ENCODE peak calls at places on chromosomes 16 and 17, in eight cellular contexts. One of them, this sample, is unnamed.

GRCh38 chr16:70380205-70380918 is 33.7 kb downstream of the DDX19A start:
- DNase-seq in thyroid gland: peak; percentile 55
- DNase-seq in ELR: peak; percentile 97
- DNase-seq in stimulated activated CD8-positive, alpha-beta memory T cell treated with anti-CD3 and anti-CD28 coated beads, Interleukin-12 subunit alpha, Interleukin-12 subunit beta, amount 100 ng/mL, for 4 hours: peak; percentile 65
- DNase-seq in mucosa of descending colon: peak; percentile 50
- DNase-seq in CD4-positive, CD25-positive, alpha-beta regulatory T cell: peak; percentile 62
- DNase-seq in H9: peak; percentile 66
- DNase-seq in neural crest cell: peak; percentile 48
- DNase-seq in this sample: peak; percentile 57

GRCh38 chr17:75459590-75460267 is 3.3 kb downstream of the TMEM94 start:
- DNase-seq in thyroid gland: no peak
- DNase-seq in ELR: no peak
- DNase-seq in stimulated activated CD8-positive, alpha-beta memory T cell treated with anti-CD3 and anti-CD28 coated beads, Interleukin-12 subunit alpha, Interleukin-12 subunit beta, amount 100 ng/mL, for 4 hours: no peak
- DNase-seq in mucosa of descending colon: peak; percentile 82
- DNase-seq in CD4-positive, CD25-positive, alpha-beta regulatory T cell: no peak
- DNase-seq in H9: no peak
- DNase-seq in neural crest cell: no peak
- DNase-seq in this sample: peak; percentile 36

GRCh38 chr17:38510424-38511125 is 82.3 kb downstream of the ARHGAP23 start:
- DNase-seq in thyroid gland: peak; percentile 37
- DNase-seq in ELR: no peak
- DNase-seq in stimulated activated CD8-positive, alpha-beta memory T cell treated with anti-CD3 and anti-CD28 coated beads, Interleukin-12 subunit alpha, Interleukin-12 subunit beta, amount 100 ng/mL, for 4 hours: no peak
- DNase-seq in mucosa of descending colon: no peak
- DNase-seq in CD4-positive, CD25-positive, alpha-beta regulatory T cell: no peak
- DNase-seq in H9: peak; percentile 71
- DNase-seq in neural crest cell: peak; percentile 41
- DNase-seq in this sample: peak; percentile 38

GRCh38 chr17:55161935-55162555 is 102.7 kb upstream of the HLF start:
- DNase-seq in thyroid gland: no peak
- DNase-seq in ELR: peak; percentile 99
- DNase-seq in stimulated activated CD8-positive, alpha-beta memory T cell treated with anti-CD3 and anti-CD28 coated beads, Interleukin-12 subunit alpha, Interleukin-12 subunit beta, amount 100 ng/mL, for 4 hours: no peak
- DNase-seq in mucosa of descending colon: no peak
- DNase-seq in CD4-positive, CD25-positive, alpha-beta regulatory T cell: no peak
- DNase-seq in H9: no peak
- DNase-seq in neural crest cell: no peak
- DNase-seq in this sample: no peak

GRCh38 chr16:86029131-86029741 is 130.3 kb downstream of the IRF8 start:
- DNase-seq in thyroid gland: peak; percentile 23
- DNase-seq in ELR: no peak
- DNase-seq in stimulated activated CD8-positive, alpha-beta memory T cell treated with anti-CD3 and anti-CD28 coated beads, Interleukin-12 subunit alpha, Interleukin-12 subunit beta, amount 100 ng/mL, for 4 hours: no peak
- DNase-seq in mucosa of descending colon: peak; percentile 42
- DNase-seq in CD4-positive, CD25-positive, alpha-beta regulatory T cell: no peak
- DNase-seq in H9: no peak
- DNase-seq in neural crest cell: no peak
- DNase-seq in this sample: peak; percentile 49

GRCh38 chr16:12798846-12799245 is 4.8 kb downstream of the CPPED1 start:
- DNase-seq in thyroid gland: no peak
- DNase-seq in ELR: no peak
- DNase-seq in stimulated activated CD8-positive, alpha-beta memory T cell treated with anti-CD3 and anti-CD28 coated beads, Interleukin-12 subunit alpha, Interleukin-12 subunit beta, amount 100 ng/mL, for 4 hours: no peak
- DNase-seq in mucosa of descending colon: no peak
- DNase-seq in CD4-positive, CD25-positive, alpha-beta regulatory T cell: no peak
- DNase-seq in H9: no peak
- DNase-seq in neural crest cell: no peak
- DNase-seq in this sample: no peak

GRCh38 chr16:66070140-66070887 is 296.2 kb upstream of the CDH5 start:
- DNase-seq in thyroid gland: peak; percentile 86
- DNase-seq in ELR: no peak
- DNase-seq in stimulated activated CD8-positive, alpha-beta memory T cell treated with anti-CD3 and anti-CD28 coated beads, Interleukin-12 subunit alpha, Interleukin-12 subunit beta, amount 100 ng/mL, for 4 hours: no peak
- DNase-seq in mucosa of descending colon: peak; percentile 48
- DNase-seq in CD4-positive, CD25-positive, alpha-beta regulatory T cell: no peak
- DNase-seq in H9: no peak
- DNase-seq in neural crest cell: no peak
- DNase-seq in this sample: peak; percentile 41

GRCh38 chr17:80035937-80036714 is at the start of gene CCDC40:
- DNase-seq in thyroid gland: peak; percentile 86
- DNase-seq in ELR: peak; percentile 86
- DNase-seq in stimulated activated CD8-positive, alpha-beta memory T cell treated with anti-CD3 and anti-CD28 coated beads, Interleukin-12 subunit alpha, Interleukin-12 subunit beta, amount 100 ng/mL, for 4 hours: peak; percentile 64
- DNase-seq in mucosa of descending colon: peak; percentile 84
- DNase-seq in CD4-positive, CD25-positive, alpha-beta regulatory T cell: peak; percentile 77
- DNase-seq in H9: peak; percentile 90
- DNase-seq in neural crest cell: peak; percentile 78
- DNase-seq in this sample: peak; percentile 87

GRCh38 chr17:29178750-29179231 is 1.4 kb downstream of the MYO18A start:
- DNase-seq in thyroid gland: peak; percentile 42
- DNase-seq in ELR: no peak
- DNase-seq in stimulated activated CD8-positive, alpha-beta memory T cell treated with anti-CD3 and anti-CD28 coated beads, Interleukin-12 subunit alpha, Interleukin-12 subunit beta, amount 100 ng/mL, for 4 hours: no peak
- DNase-seq in mucosa of descending colon: peak; percentile 56
- DNase-seq in CD4-positive, CD25-positive, alpha-beta regulatory T cell: no peak
- DNase-seq in H9: peak; percentile 62
- DNase-seq in neural crest cell: no peak
- DNase-seq in this sample: peak; percentile 68

GRCh38 chr16:28136751-28137434 is 73.4 kb upstream of the GSG1L start:
- DNase-seq in thyroid gland: peak; percentile 20
- DNase-seq in ELR: no peak
- DNase-seq in stimulated activated CD8-positive, alpha-beta memory T cell treated with anti-CD3 and anti-CD28 coated beads, Interleukin-12 subunit alpha, Interleukin-12 subunit beta, amount 100 ng/mL, for 4 hours: no peak
- DNase-seq in mucosa of descending colon: no peak
- DNase-seq in CD4-positive, CD25-positive, alpha-beta regulatory T cell: peak; percentile 59
- DNase-seq in H9: no peak
- DNase-seq in neural crest cell: no peak
- DNase-seq in this sample: no peak

GRCh38 chr16:52573365-52574104 is 26.6 kb upstream of the TOX3 start:
- DNase-seq in thyroid gland: no peak
- DNase-seq in ELR: no peak
- DNase-seq in stimulated activated CD8-positive, alpha-beta memory T cell treated with anti-CD3 and anti-CD28 coated beads, Interleukin-12 subunit alpha, Interleukin-12 subunit beta, amount 100 ng/mL, for 4 hours: no peak
- DNase-seq in mucosa of descending colon: peak; percentile 74
- DNase-seq in CD4-positive, CD25-positive, alpha-beta regulatory T cell: no peak
- DNase-seq in H9: no peak
- DNase-seq in neural crest cell: no peak
- DNase-seq in this sample: peak; percentile 57

GRCh38 chr16:75304521-75305363 is 53.3 kb upstream of the BCAR1 start:
- DNase-seq in thyroid gland: peak; percentile 94
- DNase-seq in ELR: peak; percentile 86
- DNase-seq in stimulated activated CD8-positive, alpha-beta memory T cell treated with anti-CD3 and anti-CD28 coated beads, Interleukin-12 subunit alpha, Interleukin-12 subunit beta, amount 100 ng/mL, for 4 hours: no peak
- DNase-seq in mucosa of descending colon: peak; percentile 73
- DNase-seq in CD4-positive, CD25-positive, alpha-beta regulatory T cell: no peak
- DNase-seq in H9: no peak
- DNase-seq in neural crest cell: no peak
- DNase-seq in this sample: peak; percentile 28

GRCh38 chr17:4523946-4524345 is 25.3 kb downstream of the SPNS2 start:
- DNase-seq in thyroid gland: no peak
- DNase-seq in ELR: no peak
- DNase-seq in stimulated activated CD8-positive, alpha-beta memory T cell treated with anti-CD3 and anti-CD28 coated beads, Interleukin-12 subunit alpha, Interleukin-12 subunit beta, amount 100 ng/mL, for 4 hours: no peak
- DNase-seq in mucosa of descending colon: no peak
- DNase-seq in CD4-positive, CD25-positive, alpha-beta regulatory T cell: no peak
- DNase-seq in H9: no peak
- DNase-seq in neural crest cell: no peak
- DNase-seq in this sample: no peak

GRCh38 chr16:49932943-49933342 is 77.0 kb upstream of the ZNF423 start:
- DNase-seq in thyroid gland: no peak
- DNase-seq in ELR: peak; percentile 23
- DNase-seq in stimulated activated CD8-positive, alpha-beta memory T cell treated with anti-CD3 and anti-CD28 coated beads, Interleukin-12 subunit alpha, Interleukin-12 subunit beta, amount 100 ng/mL, for 4 hours: no peak
- DNase-seq in mucosa of descending colon: no peak
- DNase-seq in CD4-positive, CD25-positive, alpha-beta regulatory T cell: no peak
- DNase-seq in H9: no peak
- DNase-seq in neural crest cell: no peak
- DNase-seq in this sample: no peak

GRCh38 chr17:46178550-46179198 is 14.6 kb downstream of the KANSL1 start:
- DNase-seq in thyroid gland: no peak
- DNase-seq in ELR: peak; percentile 93
- DNase-seq in stimulated activated CD8-positive, alpha-beta memory T cell treated with anti-CD3 and anti-CD28 coated beads, Interleukin-12 subunit alpha, Interleukin-12 subunit beta, amount 100 ng/mL, for 4 hours: no peak
- DNase-seq in mucosa of descending colon: no peak
- DNase-seq in CD4-positive, CD25-positive, alpha-beta regulatory T cell: no peak
- DNase-seq in H9: no peak
- DNase-seq in neural crest cell: no peak
- DNase-seq in this sample: no peak

GRCh38 chr17:55299890-55300289 is 35.1 kb downstream of the HLF start:
- DNase-seq in thyroid gland: no peak
- DNase-seq in ELR: no peak
- DNase-seq in stimulated activated CD8-positive, alpha-beta memory T cell treated with anti-CD3 and anti-CD28 coated beads, Interleukin-12 subunit alpha, Interleukin-12 subunit beta, amount 100 ng/mL, for 4 hours: no peak
- DNase-seq in mucosa of descending colon: no peak
- DNase-seq in CD4-positive, CD25-positive, alpha-beta regulatory T cell: no peak
- DNase-seq in H9: no peak
- DNase-seq in neural crest cell: no peak
- DNase-seq in this sample: no peak

GRCh38 chr17:65022751-65023421 is 33.7 kb downstream of the GNA13 start:
- DNase-seq in thyroid gland: no peak
- DNase-seq in ELR: peak; percentile 93
- DNase-seq in stimulated activated CD8-positive, alpha-beta memory T cell treated with anti-CD3 and anti-CD28 coated beads, Interleukin-12 subunit alpha, Interleukin-12 subunit beta, amount 100 ng/mL, for 4 hours: no peak
- DNase-seq in mucosa of descending colon: no peak
- DNase-seq in CD4-positive, CD25-positive, alpha-beta regulatory T cell: no peak
- DNase-seq in H9: no peak
- DNase-seq in neural crest cell: no peak
- DNase-seq in this sample: no peak

GRCh38 chr17:42984486-42984885 is 4.1 kb downstream of the RUNDC1 start:
- DNase-seq in thyroid gland: no peak
- DNase-seq in ELR: no peak
- DNase-seq in stimulated activated CD8-positive, alpha-beta memory T cell treated with anti-CD3 and anti-CD28 coated beads, Interleukin-12 subunit alpha, Interleukin-12 subunit beta, amount 100 ng/mL, for 4 hours: no peak
- DNase-seq in mucosa of descending colon: no peak
- DNase-seq in CD4-positive, CD25-positive, alpha-beta regulatory T cell: no peak
- DNase-seq in H9: no peak
- DNase-seq in neural crest cell: no peak
- DNase-seq in this sample: no peak

GRCh38 chr17:49223517-49224197 is 6.9 kb downstream of the PHOSPHO1 start:
- DNase-seq in thyroid gland: peak; percentile 54
- DNase-seq in ELR: peak; percentile 61
- DNase-seq in stimulated activated CD8-positive, alpha-beta memory T cell treated with anti-CD3 and anti-CD28 coated beads, Interleukin-12 subunit alpha, Interleukin-12 subunit beta, amount 100 ng/mL, for 4 hours: peak; percentile 49
- DNase-seq in mucosa of descending colon: peak; percentile 84
- DNase-seq in CD4-positive, CD25-positive, alpha-beta regulatory T cell: peak; percentile 50
- DNase-seq in H9: peak; percentile 90
- DNase-seq in neural crest cell: peak; percentile 82
- DNase-seq in this sample: peak; percentile 57

GRCh38 chr16:26729917-26730541 is 336.7 kb upstream of the C16orf82 start:
- DNase-seq in thyroid gland: no peak
- DNase-seq in ELR: no peak
- DNase-seq in stimulated activated CD8-positive, alpha-beta memory T cell treated with anti-CD3 and anti-CD28 coated beads, Interleukin-12 subunit alpha, Interleukin-12 subunit beta, amount 100 ng/mL, for 4 hours: no peak
- DNase-seq in mucosa of descending colon: no peak
- DNase-seq in CD4-positive, CD25-positive, alpha-beta regulatory T cell: no peak
- DNase-seq in H9: no peak
- DNase-seq in neural crest cell: no peak
- DNase-seq in this sample: no peak

GRCh38 chr16:75138636-75139035 is 9.7 kb upstream of the ZFP1 start:
- DNase-seq in thyroid gland: no peak
- DNase-seq in ELR: peak; percentile 15
- DNase-seq in stimulated activated CD8-positive, alpha-beta memory T cell treated with anti-CD3 and anti-CD28 coated beads, Interleukin-12 subunit alpha, Interleukin-12 subunit beta, amount 100 ng/mL, for 4 hours: no peak
- DNase-seq in mucosa of descending colon: no peak
- DNase-seq in CD4-positive, CD25-positive, alpha-beta regulatory T cell: no peak
- DNase-seq in H9: peak; percentile 53
- DNase-seq in neural crest cell: no peak
- DNase-seq in this sample: no peak

GRCh38 chr17:79100405-79100804 is 25.8 kb downstream of the ENGASE start:
- DNase-seq in thyroid gland: no peak
- DNase-seq in ELR: no peak
- DNase-seq in stimulated activated CD8-positive, alpha-beta memory T cell treated with anti-CD3 and anti-CD28 coated beads, Interleukin-12 subunit alpha, Interleukin-12 subunit beta, amount 100 ng/mL, for 4 hours: no peak
- DNase-seq in mucosa of descending colon: no peak
- DNase-seq in CD4-positive, CD25-positive, alpha-beta regulatory T cell: no peak
- DNase-seq in H9: no peak
- DNase-seq in neural crest cell: no peak
- DNase-seq in this sample: no peak

GRCh38 chr16:17396762-17397498 is 73.8 kb downstream of the XYLT1 start:
- DNase-seq in thyroid gland: peak; percentile 76
- DNase-seq in ELR: peak; percentile 12
- DNase-seq in stimulated activated CD8-positive, alpha-beta memory T cell treated with anti-CD3 and anti-CD28 coated beads, Interleukin-12 subunit alpha, Interleukin-12 subunit beta, amount 100 ng/mL, for 4 hours: no peak
- DNase-seq in mucosa of descending colon: peak; percentile 80
- DNase-seq in CD4-positive, CD25-positive, alpha-beta regulatory T cell: peak; percentile 60
- DNase-seq in H9: no peak
- DNase-seq in neural crest cell: no peak
- DNase-seq in this sample: peak; percentile 71

GRCh38 chr17:28347261-28347891 is 10.0 kb downstream of the POLDIP2 start:
- DNase-seq in thyroid gland: no peak
- DNase-seq in ELR: peak; percentile 97
- DNase-seq in stimulated activated CD8-positive, alpha-beta memory T cell treated with anti-CD3 and anti-CD28 coated beads, Interleukin-12 subunit alpha, Interleukin-12 subunit beta, amount 100 ng/mL, for 4 hours: no peak
- DNase-seq in mucosa of descending colon: no peak
- DNase-seq in CD4-positive, CD25-positive, alpha-beta regulatory T cell: no peak
- DNase-seq in H9: peak; percentile 39
- DNase-seq in neural crest cell: no peak
- DNase-seq in this sample: peak; percentile 50

GRCh38 chr16:15613676-15614075 is 29.3 kb downstream of the MARF1 start:
- DNase-seq in thyroid gland: no peak
- DNase-seq in ELR: no peak
- DNase-seq in stimulated activated CD8-positive, alpha-beta memory T cell treated with anti-CD3 and anti-CD28 coated beads, Interleukin-12 subunit alpha, Interleukin-12 subunit beta, amount 100 ng/mL, for 4 hours: no peak
- DNase-seq in mucosa of descending colon: no peak
- DNase-seq in CD4-positive, CD25-positive, alpha-beta regulatory T cell: no peak
- DNase-seq in H9: no peak
- DNase-seq in neural crest cell: no peak
- DNase-seq in this sample: no peak

This sample was measured in stomach.